ENCODE peak calls at places on chromosomes 6 and 20, in six cellular contexts. One of them, this sample, is unnamed.

GRCh38 chr6:73657201-73657600 is 3.4 kb upstream of the SLC17A5 start:
- DNase-seq in endothelial cell: no peak
- DNase-seq in cardiac fibroblast: no peak
- DNase-seq in OCI-LY7: no peak
- DNase-seq in IMR-90: no peak
- DNase-seq in HFFc6: no peak
- DNase-seq in this sample: no peak

GRCh38 chr6:7204726-7205125 is 97.0 kb downstream of the RREB1 start:
- DNase-seq in endothelial cell: no peak
- DNase-seq in cardiac fibroblast: peak; percentile 10
- DNase-seq in OCI-LY7: no peak
- DNase-seq in IMR-90: peak; percentile 20
- DNase-seq in HFFc6: no peak
- DNase-seq in this sample: no peak

GRCh38 chr6:142326539-142326938 is 24.7 kb downstream of the ADGRG6 start:
- DNase-seq in endothelial cell: no peak
- DNase-seq in cardiac fibroblast: no peak
- DNase-seq in OCI-LY7: no peak
- DNase-seq in IMR-90: peak; percentile 30
- DNase-seq in HFFc6: no peak
- DNase-seq in this sample: no peak

GRCh38 chr6:143279385-143279784 is 171.1 kb downstream of the ADAT2 start:
- DNase-seq in endothelial cell: peak; percentile 30
- DNase-seq in cardiac fibroblast: peak; percentile 40
- DNase-seq in OCI-LY7: peak; percentile 3
- DNase-seq in IMR-90: peak; percentile 21
- DNase-seq in HFFc6: no peak
- DNase-seq in this sample: peak; percentile 14

GRCh38 chr6:13678255-13678983 is 33.2 kb downstream of the RANBP9 start:
- DNase-seq in endothelial cell: peak; percentile 40
- DNase-seq in cardiac fibroblast: no peak
- DNase-seq in OCI-LY7: no peak
- DNase-seq in IMR-90: no peak
- DNase-seq in HFFc6: no peak
- DNase-seq in this sample: no peak

GRCh38 chr6:35058827-35059522 is 82.2 kb downstream of the TCP11 start:
- DNase-seq in endothelial cell: no peak
- DNase-seq in cardiac fibroblast: no peak
- DNase-seq in OCI-LY7: peak; percentile 42
- DNase-seq in IMR-90: no peak
- DNase-seq in HFFc6: no peak
- DNase-seq in this sample: no peak

GRCh38 chr6:111918825-111919224 is 45.6 kb upstream of the FYN start:
- DNase-seq in endothelial cell: no peak
- DNase-seq in cardiac fibroblast: peak; percentile 50
- DNase-seq in OCI-LY7: no peak
- DNase-seq in IMR-90: peak; percentile 79
- DNase-seq in HFFc6: peak; percentile 61
- DNase-seq in this sample: no peak

GRCh38 chr6:137387365-137387764 is 106.8 kb downstream of the OLIG3 start:
- DNase-seq in endothelial cell: no peak
- DNase-seq in cardiac fibroblast: no peak
- DNase-seq in OCI-LY7: no peak
- DNase-seq in IMR-90: no peak
- DNase-seq in HFFc6: no peak
- DNase-seq in this sample: no peak

GRCh38 chr6:104698979-104699378 is 160.7 kb downstream of the HACE1 start:
- DNase-seq in endothelial cell: no peak
- DNase-seq in cardiac fibroblast: no peak
- DNase-seq in OCI-LY7: no peak
- DNase-seq in IMR-90: no peak
- DNase-seq in HFFc6: no peak
- DNase-seq in this sample: no peak
- TF ChIP-seq CTCF in endothelial cell: no peak
- TF ChIP-seq CTCF in cardiac fibroblast: no peak
- TF ChIP-seq CTCF in OCI-LY7: peak; percentile 50
- TF ChIP-seq CTCF in IMR-90: no peak
- TF ChIP-seq CTCF in HFFc6: peak; percentile 14
- TF ChIP-seq CTCF in this sample: no peak

DNA sequence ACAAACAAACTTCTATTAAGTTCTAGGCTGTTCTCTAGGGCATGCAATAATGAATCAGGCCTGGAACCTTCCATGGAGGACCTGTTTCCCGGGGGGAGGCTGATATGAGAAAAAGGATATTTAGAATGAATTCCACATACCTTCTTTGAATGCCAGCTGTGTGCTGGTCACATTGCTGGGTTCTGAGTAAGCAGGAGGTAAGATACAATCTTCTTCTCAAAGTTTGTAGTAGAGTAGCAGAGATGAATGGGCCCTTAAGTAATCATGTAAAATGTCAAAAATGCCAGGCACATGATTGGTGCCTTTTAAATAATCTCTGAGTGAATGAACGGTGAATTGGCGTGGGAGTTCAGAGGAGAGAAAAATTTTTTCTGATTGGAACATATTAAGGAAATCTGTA is 47.4 kb downstream of the TGM2 start:
- DNase-seq in endothelial cell: no peak
- DNase-seq in cardiac fibroblast: peak; percentile 71
- DNase-seq in OCI-LY7: no peak
- DNase-seq in IMR-90: peak; percentile 66
- DNase-seq in HFFc6: peak; percentile 82
- DNase-seq in this sample: no peak
- TF ChIP-seq CTCF in endothelial cell: no peak
- TF ChIP-seq CTCF in cardiac fibroblast: no peak
- TF ChIP-seq CTCF in OCI-LY7: no peak
- TF ChIP-seq CTCF in IMR-90: no peak
- TF ChIP-seq CTCF in HFFc6: no peak
- TF ChIP-seq CTCF in this sample: no peak

GRCh38 chr20:17168026-17168612 is 58.7 kb upstream of the PCSK2 start:
- DNase-seq in endothelial cell: no peak
- DNase-seq in cardiac fibroblast: no peak
- DNase-seq in OCI-LY7: no peak
- DNase-seq in IMR-90: no peak
- DNase-seq in HFFc6: no peak
- DNase-seq in this sample: no peak

GRCh38 chr20:17171750-17172149 is 55.1 kb upstream of the PCSK2 start:
- DNase-seq in endothelial cell: no peak
- DNase-seq in cardiac fibroblast: no peak
- DNase-seq in OCI-LY7: no peak
- DNase-seq in IMR-90: no peak
- DNase-seq in HFFc6: no peak
- DNase-seq in this sample: no peak

GRCh38 chr20:17172826-17173420 is 53.9 kb upstream of the PCSK2 start:
- DNase-seq in endothelial cell: no peak
- DNase-seq in cardiac fibroblast: no peak
- DNase-seq in OCI-LY7: no peak
- DNase-seq in IMR-90: no peak
- DNase-seq in HFFc6: no peak
- DNase-seq in this sample: no peak

DNA sequence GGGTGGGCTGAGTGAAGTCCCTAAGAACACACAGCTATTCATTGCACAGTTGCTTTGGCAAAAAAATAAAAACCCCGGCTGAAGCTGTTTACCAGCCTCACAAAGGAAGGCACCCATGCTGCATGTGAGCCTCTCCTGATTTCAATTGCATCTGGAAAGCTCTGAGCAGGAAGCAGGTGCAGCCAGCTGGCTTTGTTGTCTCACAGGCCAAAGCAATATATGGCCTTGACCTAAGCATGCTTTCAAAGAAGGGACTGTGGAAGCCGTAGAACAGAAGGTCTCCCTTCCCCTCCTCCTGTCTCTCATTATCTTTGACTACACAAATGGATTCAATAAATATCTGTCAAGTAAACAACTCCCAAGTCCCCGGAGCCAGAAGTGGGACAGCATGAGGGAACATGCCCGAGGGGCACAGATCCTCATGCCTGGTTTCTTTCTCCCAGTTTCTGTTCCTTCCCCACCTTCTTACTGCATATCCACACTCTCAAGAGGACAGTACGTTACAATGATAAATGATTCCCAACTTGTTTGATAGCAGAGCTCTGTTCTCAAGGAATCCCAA is 57.2 kb upstream of the PCSK2 start:
- DNase-seq in endothelial cell: no peak
- DNase-seq in cardiac fibroblast: no peak
- DNase-seq in OCI-LY7: no peak
- DNase-seq in IMR-90: no peak
- DNase-seq in HFFc6: no peak
- DNase-seq in this sample: no peak
- TF ChIP-seq CTCF in endothelial cell: no peak
- TF ChIP-seq CTCF in cardiac fibroblast: no peak
- TF ChIP-seq CTCF in OCI-LY7: no peak
- TF ChIP-seq CTCF in IMR-90: no peak
- TF ChIP-seq CTCF in HFFc6: no peak
- TF ChIP-seq CTCF in this sample: no peak

GRCh38 chr20:15708984-15709598 is 864.2 kb downstream of the KIF16B start:
- DNase-seq in endothelial cell: peak; percentile 72
- DNase-seq in cardiac fibroblast: peak; percentile 16
- DNase-seq in OCI-LY7: peak; percentile 41
- DNase-seq in IMR-90: no peak
- DNase-seq in HFFc6: no peak
- DNase-seq in this sample: peak; percentile 69
- TF ChIP-seq CTCF in endothelial cell: peak; percentile 69
- TF ChIP-seq CTCF in cardiac fibroblast: peak; percentile 56
- TF ChIP-seq CTCF in OCI-LY7: peak; percentile 78
- TF ChIP-seq CTCF in IMR-90: peak; percentile 27
- TF ChIP-seq CTCF in HFFc6: peak; percentile 72
- TF ChIP-seq CTCF in this sample: peak; percentile 70

This sample was measured in nephron progenitor cell.